ENCODE peak calls at places on chromosomes 11 and 22, in ten cellular contexts. B, E, H, G, Q, A, P, C, I and T are unnamed samples.

GRCh38 chr22:29306830-29307657 is 594 bp downstream of the GAS2L1 start:
- DNase-seq in A (peak), H (peak), I (peak), B (peak), Q (peak), C (peak), G (peak), P (peak), E (peak), T (peak)

GRCh38 chr11:60984616-60985015 is 13.1 kb downstream of the CD6 start:
- DNase-seq in P (no peak), Q (peak), H (no peak), I (no peak), B (no peak), E (no peak), G (no peak), A (no peak), C (no peak), T (no peak)

GRCh38 chr22:29375436-29376076 is 12.8 kb downstream of the AP1B1 start:
- DNase-seq in H (no peak), Q (no peak), C (no peak), I (no peak), G (no peak), P (no peak), B (no peak), A (no peak), E (no peak), T (no peak)

GRCh38 chr11:126992065-126992803 is 8.3 kb downstream of the KIRREL3 start:
- DNase-seq in H (no peak), I (no peak), B (peak), A (peak), G (no peak), Q (peak), E (no peak), C (peak), P (no peak), T (no peak)

GRCh38 chr22:44604455-44604854 is 97.5 kb upstream of the PRR5 start:
- DNase-seq in I (no peak), G (no peak), C (no peak), P (no peak), B (no peak), E (no peak), Q (no peak), H (no peak), A (no peak), T (no peak)

GRCh38 chr11:63478896-63479295 is 12.1 kb downstream of the PLAAT5 start:
- DNase-seq in E (peak), C (peak), G (peak), H (peak), Q (peak), I (peak), A (peak), B (peak), P (peak), T (peak)

GRCh38 chr11:104154296-104154695 is 9.7 kb downstream of the PDGFD start:
- DNase-seq in E (no peak), H (no peak), Q (no peak), C (no peak), B (no peak), G (no peak), A (no peak), I (no peak), P (no peak), T (no peak)

GRCh38 chr11:125071408-125071807 is 8.3 kb downstream of the SLC37A2 start:
- DNase-seq in E (no peak), H (no peak), G (peak), I (no peak), A (no peak), B (peak), Q (no peak), C (no peak), P (no peak), T (no peak)

GRCh38 chr22:20456064-20456721 is 18.6 kb upstream of the SCARF2 start:
- DNase-seq in P (peak), A (peak), G (peak), C (peak), I (peak), E (peak), H (no peak), Q (peak), B (peak), T (peak)

GRCh38 chr11:32003335-32003734 is 87.5 kb upstream of the RCN1 start:
- DNase-seq in P (no peak), G (no peak), I (no peak), C (no peak), A (no peak), B (no peak), Q (no peak), H (no peak), E (no peak), T (no peak)

GRCh38 chr22:46406791-46407190 is 71.3 kb downstream of the TRMU start:
- DNase-seq in C (no peak), I (no peak), P (no peak), E (no peak), A (no peak), Q (no peak), B (no peak), H (no peak), G (no peak), T (no peak)

GRCh38 chr11:128367573-128367972 is 219.8 kb downstream of the ETS1 start:
- DNase-seq in B (no peak), C (no peak), G (no peak), P (no peak), Q (no peak), I (no peak), A (no peak), E (no peak), H (no peak), T (no peak)

GRCh38 chr11:64035581-64035980 is at the start of gene FLRT1:
- DNase-seq in P (no peak), A (no peak), B (no peak), H (no peak), Q (no peak), E (peak), I (no peak), G (no peak), C (no peak), T (no peak)

GRCh38 chr11:114259124-114259526 is 37.1 kb upstream of the NNMT start:
- DNase-seq in E (no peak), G (peak), I (no peak), B (no peak), P (peak), A (no peak), C (no peak), H (no peak), Q (no peak), T (no peak)

GRCh38 chr11:111379500-111380136 is 543 bp upstream of the POU2AF1 start:
- DNase-seq in I (no peak), E (no peak), A (no peak), H (no peak), Q (no peak), B (no peak), P (no peak), C (no peak), G (no peak), T (no peak)

GRCh38 chr22:36816635-36817428 is at the start of gene PVALB:
- DNase-seq in P (no peak), C (no peak), I (no peak), Q (no peak), B (peak), G (no peak), E (peak), A (peak), H (no peak), T (no peak)

GRCh38 chr11:11229691-11230090 is 123.4 kb downstream of the CSNK2A3 start:
- DNase-seq in Q (no peak), H (no peak), P (no peak), I (no peak), E (no peak), C (no peak), G (no peak), A (no peak), B (peak), T (no peak)

GRCh38 chr11:1122356-1123002 is 35.3 kb upstream of the MUC5AC start:
- DNase-seq in G (no peak), H (no peak), C (no peak), B (no peak), Q (no peak), A (no peak), P (no peak), E (no peak), I (no peak), T (no peak)

GRCh38 chr11:1197886-1198765 is 24.7 kb upstream of the MUC5B start:
- DNase-seq in B (no peak), E (no peak), H (no peak), I (no peak), C (no peak), G (no peak), A (no peak), P (no peak), Q (no peak), T (no peak)

GRCh38 chr11:132158091-132158490 is 787.7 kb downstream of the NTM start:
- DNase-seq in B (peak), Q (peak), P (no peak), I (no peak), G (no peak), H (no peak), E (peak), C (peak), A (peak), T (no peak)

GRCh38 chr11:70871881-70872280 is 380.5 kb downstream of the SHANK2 start:
- DNase-seq in G (no peak), H (no peak), C (peak), B (no peak), E (no peak), Q (no peak), A (peak), P (no peak), I (no peak), T (no peak)

GRCh38 chr11:72668645-72669347 is 5.4 kb downstream of the PDE2A start:
- DNase-seq in G (no peak), C (no peak), A (no peak), P (no peak), Q (no peak), I (no peak), H (no peak), B (no peak), E (no peak), T (peak)

GRCh38 chr22:39360242-39360641 is 10.5 kb downstream of the SYNGR1 start:
- DNase-seq in G (no peak), P (no peak), C (no peak), I (no peak), H (no peak), B (no peak), A (no peak), E (no peak), Q (no peak), T (no peak)